ENCODE peak calls at places on chromosome 22, in nine cellular contexts. V is testis; X is thoracic aorta; D is tibial artery; S is right cardiac atrium; P is kidney epithelial cell; K is CD8-positive, alpha-beta T cell; F is MM.1S; U is body of pancreas. O is an unnamed sample.
A peak's percentile ranks its signal among the peaks of the same experiment; 100 is the strongest.

GRCh38 chr22:43136255-43136654 is 6.9 kb downstream of the MCAT start:
- DNase-seq in V (peak; percentile 39), S (peak; percentile 69), F (no peak), U (no peak), X (no peak), D (no peak), P (no peak), K (peak; percentile 46), O (peak; percentile 32)

GRCh38 chr22:19767427-19768380 is 7.1 kb downstream of the TBX1 start:
- DNase-seq in P (no peak), D (peak; percentile 59), U (no peak), K (no peak), S (peak; percentile 77), F (no peak), X (no peak), V (no peak), O (no peak)

GRCh38 chr22:17872491-17872890 is 98.2 kb upstream of the BID start:
- DNase-seq in D (no peak), S (no peak), P (peak; percentile 41), F (no peak), K (no peak), U (no peak), X (no peak), V (no peak), O (no peak)

GRCh38 chr22:48950151-48950915 is 877.3 kb downstream of the BRD1 start:
- DNase-seq in X (no peak), P (no peak), S (no peak), V (peak; percentile 2), U (no peak), K (no peak), D (peak; percentile 11), F (no peak), O (no peak)

GRCh38 chr22:50178871-50179869 is 6.5 kb upstream of the TRABD start:
- DNase-seq in F (no peak), K (no peak), V (no peak), S (peak; percentile 47), P (no peak), U (no peak), X (no peak), D (no peak), O (no peak)

GRCh38 chr22:30763815-30764686 is 69.4 kb downstream of the OSBP2 start:
- DNase-seq in D (no peak), K (peak; percentile 59), X (no peak), U (peak; percentile 70), V (peak; percentile 62), F (peak; percentile 59), P (peak; percentile 69), S (peak; percentile 57), O (peak; percentile 18)

GRCh38 chr22:11605468-11605981 is 3922.5 kb upstream of the OR11H1 start:
- DNase-seq in S (no peak), K (no peak), F (no peak), X (no peak), P (no peak), D (no peak), V (no peak), U (no peak), O (no peak)

GRCh38 chr22:17436981-17437410 is 67.7 kb downstream of the CECR2 start:
- DNase-seq in D (no peak), V (no peak), K (no peak), P (no peak), S (peak; percentile 54), F (no peak), U (no peak), X (no peak), O (no peak)

GRCh38 chr22:46175631-46176030 is 25.3 kb downstream of the PPARA start:
- DNase-seq in S (no peak), U (no peak), K (no peak), V (no peak), D (no peak), X (no peak), F (no peak), P (no peak), O (no peak)

GRCh38 chr22:32337015-32337414 is 20.7 kb upstream of the RFPL3 start:
- DNase-seq in F (no peak), X (no peak), V (peak; percentile 13), U (no peak), P (no peak), K (no peak), D (no peak), S (no peak), O (no peak)

GRCh38 chr22:20566420-20567260 is 59.2 kb downstream of the MED15 start:
- DNase-seq in X (no peak), F (no peak), S (peak; percentile 60), P (no peak), D (no peak), K (peak; percentile 93), U (peak; percentile 62), V (no peak), O (peak; percentile 90)

GRCh38 chr22:29156507-29156906 is 49.2 kb upstream of the EMID1 start:
- DNase-seq in D (no peak), V (no peak), S (no peak), X (no peak), K (no peak), F (no peak), U (no peak), P (no peak), O (no peak)

GRCh38 chr22:20965888-20966855 is 883 bp upstream of the AIFM3 start:
- DNase-seq in X (no peak), K (no peak), S (peak; percentile 44), U (no peak), F (no peak), P (no peak), V (no peak), D (no peak), O (no peak)

GRCh38 chr22:49717322-49717919 is 110.3 kb downstream of the BRD1 start:
- DNase-seq in U (no peak), V (no peak), F (no peak), S (no peak), X (no peak), K (no peak), P (no peak), D (no peak), O (no peak)

GRCh38 chr22:46087816-46088277 is 62.5 kb upstream of the PPARA start:
- DNase-seq in X (peak; percentile 66), F (no peak), K (no peak), V (peak; percentile 90), S (peak; percentile 97), U (peak; percentile 95), D (peak; percentile 93), P (no peak), O (no peak)

GRCh38 chr22:28917747-28918543 is 34.6 kb downstream of the ZNRF3 start:
- DNase-seq in S (no peak), P (no peak), V (no peak), U (peak; percentile 63), D (no peak), K (no peak), X (no peak), F (no peak), O (no peak)

GRCh38 chr22:48906177-48906835 is 921.4 kb downstream of the BRD1 start:
- DNase-seq in X (no peak), F (no peak), U (no peak), S (no peak), V (no peak), K (no peak), P (no peak), D (no peak), O (no peak)

GRCh38 chr22:36151006-36151595 is 9.5 kb downstream of the APOL3 start:
- DNase-seq in S (no peak), U (no peak), V (no peak), K (no peak), D (peak; percentile 67), X (no peak), P (no peak), F (no peak), O (no peak)

GRCh38 chr22:30562391-30562790 is 12.1 kb downstream of the GAL3ST1 start:
- DNase-seq in K (no peak), F (no peak), D (no peak), X (no peak), S (no peak), P (peak; percentile 21), V (no peak), U (no peak), O (no peak)

GRCh38 chr22:33807465-33807864 is 112.8 kb downstream of the LARGE1 start:
- DNase-seq in K (no peak), V (no peak), D (no peak), F (no peak), P (no peak), S (no peak), U (no peak), X (no peak), O (no peak)

GRCh38 chr22:32200752-32201151 is 4.1 kb downstream of the RFPL2 start:
- DNase-seq in P (no peak), K (no peak), D (no peak), V (no peak), S (no peak), U (no peak), F (peak; percentile 16), X (no peak), O (no peak)

GRCh38 chr22:24067587-24068376 is 56.7 kb downstream of the CABIN1 start:
- DNase-seq in K (no peak), P (no peak), D (no peak), V (no peak), S (no peak), X (no peak), F (no peak), U (peak; percentile 73), O (no peak)

GRCh38 chr22:22422629-22423112 is 85.9 kb downstream of the ZNF280B start:
- DNase-seq in X (no peak), D (peak; percentile 54), P (peak; percentile 45), V (peak; percentile 90), S (peak; percentile 85), F (peak; percentile 95), K (peak; percentile 66), U (peak; percentile 64), O (peak; percentile 45)
- H3K27me3 ChIP-seq in X (no peaks in the 10 kb centered on the region), D (no peaks in the 10 kb centered on the region), P (peaks cover 2% of the 10 kb centered on the region), V (no peaks in the 10 kb centered on the region), S (peaks cover 3% of the 10 kb centered on the region), F (peaks cover 9% of the 10 kb centered on the region), K (no peaks in the 10 kb centered on the region), U (no peaks in the 10 kb centered on the region), O (peaks cover 13% of the 10 kb centered on the region)

GRCh38 chr22:26168934-26169311 is 339 bp upstream of the SEZ6L start:
- DNase-seq in X (no peak), F (no peak), D (no peak), K (no peak), P (no peak), V (peak; percentile 13), S (peak; percentile 64), U (no peak), O (no peak)
- H3K27me3 ChIP-seq in X (peaks cover 8% of the 10 kb centered on the region), F (peaks cover 63% of the 10 kb centered on the region), D (no peaks in the 10 kb centered on the region), K (peaks cover 18% of the 10 kb centered on the region), P (peaks cover 27% of the 10 kb centered on the region), V (no peaks in the 10 kb centered on the region), S (no peaks in the 10 kb centered on the region), U (no peaks in the 10 kb centered on the region), O (peaks cover 59% of the 10 kb centered on the region)

DNA sequence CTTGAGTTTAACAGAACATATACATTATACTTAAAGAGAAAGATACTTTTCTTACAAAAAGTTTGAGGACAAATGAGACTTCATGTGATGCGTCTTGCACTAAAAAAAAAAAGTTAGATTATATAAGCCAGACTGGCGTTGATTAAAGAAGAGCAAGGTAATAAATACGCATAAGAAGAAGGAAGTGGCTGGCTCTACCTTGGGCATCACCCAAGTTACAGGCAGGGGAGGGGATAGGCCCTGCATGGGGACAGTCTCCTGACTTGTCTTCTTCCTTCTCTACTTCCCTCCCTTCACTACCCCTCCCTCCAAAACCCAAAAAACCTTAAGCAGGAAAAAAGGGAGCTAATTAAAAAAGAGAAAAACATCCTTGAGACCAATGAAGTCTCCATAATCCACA is 22.3 kb upstream of the TMA7B start:
- DNase-seq in F (no peak), D (no peak), U (no peak), V (no peak), P (no peak), K (peak; percentile 71), X (no peak), S (no peak), O (no peak)
- H3K27me3 ChIP-seq in F (no peaks in the 10 kb centered on the region), D (no peaks in the 10 kb centered on the region), U (no peaks in the 10 kb centered on the region), V (no peaks in the 10 kb centered on the region), P (peaks cover 21% of the 10 kb centered on the region), K (no peaks in the 10 kb centered on the region), X (no peaks in the 10 kb centered on the region), S (peaks cover 2% of the 10 kb centered on the region), O (no peaks in the 10 kb centered on the region)

GRCh38 chr22:44893731-44894080 is 116.1 kb downstream of the PHF21B start:
- DNase-seq in V (no peak), D (no peak), X (no peak), F (no peak), K (no peak), S (no peak), P (no peak), U (no peak), O (no peak)
- H3K27me3 ChIP-seq in V (no peaks in the 10 kb centered on the region), D (no peaks in the 10 kb centered on the region), X (no peaks in the 10 kb centered on the region), F (peaks cover 87% of the 10 kb centered on the region), K (no peaks in the 10 kb centered on the region), S (no peaks in the 10 kb centered on the region), P (no peaks in the 10 kb centered on the region), U (no peaks in the 10 kb centered on the region), O (no peaks in the 10 kb centered on the region)

O was measured in CD4-positive, alpha-beta T cell.